ENCODE peak calls at places on chromosomes 1 and 21, in seven cellular contexts. U is stomach, Z is astrocyte, V is right lobe of liver, D is adrenal gland, A is neural crest cell, M is AG09309. C is an unnamed sample.
A peak's percentile ranks its signal among the peaks of the same experiment; 100 is the strongest.

GRCh38 chr1:114467491-114467890 is 43.5 kb downstream of the TRIM33 start:
- DNase-seq in U (no peak), Z (no peak), V (no peak), D (no peak), A (no peak), M (no peak), C (no peak)

GRCh38 chr1:41322835-41323234 is 38.4 kb upstream of the FOXO6 start:
- DNase-seq in U (peak; percentile 71), Z (no peak), V (peak; percentile 43), D (no peak), A (no peak), M (no peak), C (peak; percentile 77)

GRCh38 chr1:172401907-172402306 is 18.6 kb upstream of the C1orf105 start:
- DNase-seq in U (no peak), Z (no peak), V (no peak), D (no peak), A (no peak), M (no peak), C (no peak)

GRCh38 chr21:42301371-42302291 is 13.6 kb downstream of the TFF3 start:
- DNase-seq in U (no peak), Z (no peak), V (no peak), D (no peak), A (no peak), M (no peak), C (no peak)

GRCh38 chr1:1594602-1594981 is 5.3 kb downstream of the FNDC10 start:
- DNase-seq in U (no peak), Z (no peak), V (no peak), D (no peak), A (no peak), M (no peak), C (no peak)

GRCh38 chr1:118154220-118154619 is 30.8 kb downstream of the SPAG17 start:
- DNase-seq in U (no peak), Z (no peak), V (no peak), D (no peak), A (no peak), M (no peak), C (no peak)

GRCh38 chr1:24385160-24385939 is 28.2 kb downstream of the STPG1 start:
- DNase-seq in U (no peak), Z (peak; percentile 68), V (no peak), D (no peak), A (no peak), M (no peak), C (no peak)

GRCh38 chr21:37281579-37281978 is 14.4 kb upstream of the VPS26C start:
- DNase-seq in U (no peak), Z (no peak), V (no peak), D (no peak), A (no peak), M (no peak), C (no peak)

GRCh38 chr1:91283421-91283726 is 121.3 kb downstream of the HFM1 start:
- DNase-seq in U (no peak), Z (no peak), V (no peak), D (no peak), A (no peak), M (no peak), C (no peak)

GRCh38 chr1:2589331-2590232 is 3.0 kb downstream of the PRXL2B start:
- DNase-seq in U (no peak), Z (no peak), V (peak; percentile 20), D (no peak), A (no peak), M (no peak), C (no peak)

GRCh38 chr1:198056255-198056654 is 100.5 kb upstream of the NEK7 start:
- DNase-seq in U (no peak), Z (no peak), V (peak; percentile 29), D (no peak), A (no peak), M (no peak), C (peak; percentile 54)

GRCh38 chr21:37060296-37060695 is 12.6 kb downstream of the PIGP start:
- DNase-seq in U (peak; percentile 40), Z (peak; percentile 94), V (no peak), D (peak; percentile 61), A (peak; percentile 16), M (peak; percentile 88), C (peak; percentile 39)

GRCh38 chr1:215911406-215911968 is 344.4 kb downstream of the KCTD3 start:
- DNase-seq in U (no peak), Z (no peak), V (no peak), D (no peak), A (no peak), M (no peak), C (no peak)

GRCh38 chr1:45617618-45618017 is 6.2 kb downstream of the CCDC17 start:
- DNase-seq in U (no peak), Z (peak; percentile 36), V (no peak), D (no peak), A (no peak), M (no peak), C (no peak)

GRCh38 chr1:115757286-115757810 is 11.2 kb downstream of the CASQ2 start:
- DNase-seq in U (no peak), Z (no peak), V (no peak), D (no peak), A (no peak), M (no peak), C (no peak)

GRCh38 chr1:219959540-219960208 is 31.3 kb upstream of the SLC30A10 start:
- DNase-seq in U (no peak), Z (no peak), V (no peak), D (no peak), A (no peak), M (no peak), C (no peak)
- TF ChIP-seq CTCF in U (no peak), Z (no peak), V (no peak), D (no peak), A (no peak), M (no peak), C (no peak)

GRCh38 chr1:206797534-206798383 is 25.5 kb upstream of the IL10 start:
- DNase-seq in U (no peak), Z (no peak), V (no peak), D (no peak), A (peak; percentile 14), M (no peak), C (peak; percentile 31)
- TF ChIP-seq CTCF in U (peak; percentile 19), Z (peak; percentile 21), V (peak; percentile 27), D (no peak), A (peak; percentile 56), M (peak; percentile 44), C (peak; percentile 58)

GRCh38 chr1:155321577-155322497 is 1.1 kb downstream of the RUSC1 start:
- DNase-seq in U (no peak), Z (no peak), V (no peak), D (no peak), A (no peak), M (no peak), C (no peak)
- TF ChIP-seq CTCF in U (no peak), Z (no peak), V (no peak), D (no peak), A (no peak), M (no peak), C (no peak)

GRCh38 chr1:67144696-67145095 is 9.9 kb upstream of the C1orf141 start:
- DNase-seq in U (no peak), Z (no peak), V (no peak), D (no peak), A (no peak), M (no peak), C (no peak)
- TF ChIP-seq CTCF in U (no peak), Z (peak; percentile 40), V (peak; percentile 24), D (peak; percentile 26), A (peak; percentile 53), M (peak; percentile 41), C (no peak)

DNA sequence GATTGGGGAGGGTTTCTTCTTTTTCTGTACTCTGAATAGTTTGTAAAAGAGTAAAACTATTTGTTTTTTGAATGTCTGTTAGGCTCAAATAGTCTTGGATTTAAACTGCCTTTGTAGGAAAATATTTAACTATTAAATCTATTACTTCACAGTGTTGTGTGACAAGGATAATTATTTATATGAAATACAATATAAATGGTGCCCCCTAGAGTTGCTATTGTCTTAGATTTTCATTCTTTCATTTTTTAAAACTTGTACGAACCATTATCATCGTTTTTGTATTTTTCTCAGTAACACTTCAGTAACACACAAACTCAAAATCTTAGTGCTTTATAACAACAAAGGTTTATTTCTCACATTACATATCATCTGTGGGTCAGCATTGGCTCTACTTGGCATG is 37.4 kb downstream of the C1orf185 start:
- DNase-seq in U (no peak), Z (no peak), V (no peak), D (no peak), A (no peak), M (no peak), C (no peak)
- TF ChIP-seq CTCF in U (no peak), Z (no peak), V (no peak), D (no peak), A (no peak), M (no peak), C (peak; percentile 13)

GRCh38 chr1:237851209-237851845 is 39.4 kb downstream of the ZP4 start:
- DNase-seq in U (peak; percentile 38), Z (peak; percentile 40), V (peak; percentile 60), D (peak; percentile 58), A (peak; percentile 62), M (peak; percentile 10), C (peak; percentile 84)
- TF ChIP-seq CTCF in U (peak; percentile 17), Z (peak; percentile 70), V (peak; percentile 59), D (peak; percentile 34), A (peak; percentile 79), M (peak; percentile 56), C (no peak)

DNA sequence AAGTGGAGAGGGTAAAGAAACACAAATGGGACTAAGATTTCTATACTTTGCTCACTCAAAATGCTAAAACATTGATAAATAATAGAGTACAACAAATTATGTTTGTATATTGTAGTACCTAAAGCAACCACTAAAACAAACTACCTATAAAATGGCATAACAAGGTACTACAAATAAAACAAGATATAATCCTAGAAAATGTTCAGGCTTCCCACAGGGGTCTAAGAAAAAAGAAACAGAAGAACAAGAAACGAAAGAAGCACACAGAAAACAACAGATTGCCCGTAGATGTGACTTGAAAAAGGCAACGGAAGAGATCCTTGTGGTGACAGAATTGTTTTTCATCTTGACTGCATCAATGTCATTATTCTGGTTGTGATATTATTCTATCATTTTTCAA is 63.3 kb upstream of the ADGRL4 start:
- DNase-seq in U (no peak), Z (no peak), V (no peak), D (no peak), A (no peak), M (no peak), C (no peak)
- TF ChIP-seq CTCF in U (no peak), Z (peak; percentile 6), V (no peak), D (no peak), A (peak; percentile 47), M (no peak), C (no peak)

DNA sequence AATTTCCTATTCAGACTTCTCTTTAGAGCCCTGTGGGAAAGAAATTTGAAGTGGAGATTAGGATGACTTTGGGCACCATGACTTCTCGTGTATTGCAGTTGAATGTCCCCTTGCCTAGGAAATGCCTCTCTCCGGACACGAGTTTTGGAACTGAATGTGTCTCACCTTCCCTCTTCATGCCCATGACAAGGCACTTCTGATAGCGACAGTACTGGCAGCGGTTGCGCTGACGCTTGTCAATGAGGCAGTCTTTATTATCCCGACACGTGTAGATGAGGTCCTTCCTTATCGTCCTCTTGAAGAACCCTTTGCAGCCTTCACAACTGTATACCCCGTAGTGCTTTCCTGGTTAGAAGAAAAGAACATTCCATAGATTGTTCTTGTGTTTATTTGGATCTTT is 28.1 kb downstream of the RXRG start:
- DNase-seq in U (no peak), Z (no peak), V (no peak), D (no peak), A (no peak), M (no peak), C (no peak)
- TF ChIP-seq CTCF in U (no peak), Z (no peak), V (no peak), D (no peak), A (no peak), M (no peak), C (no peak)